ENCODE peak calls at places on chromosomes 6 and 20, in four cellular contexts. F, H, E and L are unnamed samples. For H3K4me1, the result is how much of the 10 kb centered on the place peaks cover.

GRCh38 chr6:1381397-1382330 is 7.7 kb upstream of the FOXF2 start:
- DNase-seq in F (peak), H (peak), E (no peak), L (no peak)

GRCh38 chr6:164741938-164742451 is 567.4 kb downstream of the C6orf118 start:
- DNase-seq in F (no peak), H (no peak), E (no peak), L (no peak)

GRCh38 chr6:28657756-28658465 is 132.2 kb downstream of the GPX5 start:
- DNase-seq in F (peak), H (peak), E (peak), L (peak)

GRCh38 chr6:137076277-137077068 is 31.7 kb upstream of the IL20RA start:
- DNase-seq in F (peak), H (peak), E (peak), L (peak)

GRCh38 chr20:5282561-5282960 is 34.2 kb downstream of the PROKR2 start:
- DNase-seq in F (no peak), H (no peak), E (no peak), L (no peak)

GRCh38 chr20:17602493-17602892 is 32.6 kb downstream of the DSTN start:
- DNase-seq in F (no peak), H (no peak), E (no peak), L (no peak)

GRCh38 chr6:52207066-52207465 is 20.9 kb downstream of the IL17A start:
- DNase-seq in F (no peak), H (no peak), E (no peak), L (no peak)

GRCh38 chr6:166903500-166903899 is 52.9 kb downstream of the RNASET2 start:
- DNase-seq in F (no peak), H (no peak), E (no peak), L (peak)

GRCh38 chr6:107630341-107630995 is 140.6 kb downstream of the SOBP start:
- DNase-seq in F (no peak), H (no peak), E (no peak), L (no peak)

GRCh38 chr6:36724514-36725385 is 27.1 kb downstream of the RAB44 start:
- DNase-seq in F (peak), H (no peak), E (peak), L (peak)

GRCh38 chr6:39812853-39813533 is 20.8 kb downstream of the DAAM2 start:
- DNase-seq in F (peak), H (no peak), E (peak), L (no peak)

GRCh38 chr20:53154540-53154939 is 182.4 kb downstream of the TSHZ2 start:
- DNase-seq in F (no peak), H (no peak), E (no peak), L (no peak)

GRCh38 chr20:43564993-43565757 is 6.3 kb downstream of the SGK2 start:
- DNase-seq in F (no peak), H (no peak), E (no peak), L (no peak)

GRCh38 chr6:75308250-75308988 is 23.8 kb upstream of the TMEM30A start:
- DNase-seq in F (peak), H (no peak), E (no peak), L (no peak)

GRCh38 chr20:63934271-63935068 is 21.7 kb downstream of the UCKL1 start:
- DNase-seq in F (peak), H (no peak), E (no peak), L (peak)

GRCh38 chr6:151379933-151380847 is 11.2 kb downstream of the ZBTB2 start:
- DNase-seq in F (no peak), H (no peak), E (no peak), L (no peak)

GRCh38 chr20:47146703-47147102 is 209.8 kb downstream of the ZMYND8 start:
- DNase-seq in F (no peak), H (no peak), E (peak), L (no peak)

DNA sequence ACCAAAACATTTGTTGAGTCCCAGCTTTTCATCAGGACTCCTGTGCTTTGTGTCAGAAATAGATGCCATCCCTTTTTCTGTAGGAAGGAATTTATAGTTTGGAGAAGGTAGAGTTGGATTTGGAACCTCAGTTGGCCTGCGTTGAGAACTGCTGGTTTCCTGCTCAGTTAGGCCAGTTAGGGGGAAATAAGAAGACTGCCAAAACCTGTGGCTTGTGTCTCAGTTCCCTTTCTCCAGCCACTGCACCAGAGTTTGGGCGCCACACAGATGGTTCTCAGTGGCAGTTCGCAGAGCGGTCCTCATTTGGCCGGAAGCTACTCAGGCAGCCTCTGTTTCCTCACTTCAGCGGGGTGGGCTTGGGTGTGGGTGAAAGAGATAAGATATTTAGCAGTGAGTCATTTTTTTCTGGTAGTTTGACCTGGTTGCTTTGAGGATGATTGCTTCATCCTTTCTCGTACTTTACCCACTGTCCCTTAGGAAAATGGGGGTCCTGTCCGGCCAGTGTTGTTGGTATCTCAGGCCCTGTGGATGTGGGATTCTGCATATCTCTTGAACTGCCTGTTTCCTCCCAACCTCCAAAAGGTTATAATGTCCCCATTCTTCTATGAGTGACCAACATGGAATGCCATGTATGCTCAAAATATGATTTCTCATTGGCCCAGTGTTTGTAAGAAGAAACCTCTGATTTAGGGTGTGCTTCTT is 53.7 kb downstream of the JARID2 start:
- DNase-seq in F (no peak), H (no peak), E (peak), L (no peak)
- H3K4me1 ChIP-seq in F (under half), H (under half), E (under half), L (under half)

DNA sequence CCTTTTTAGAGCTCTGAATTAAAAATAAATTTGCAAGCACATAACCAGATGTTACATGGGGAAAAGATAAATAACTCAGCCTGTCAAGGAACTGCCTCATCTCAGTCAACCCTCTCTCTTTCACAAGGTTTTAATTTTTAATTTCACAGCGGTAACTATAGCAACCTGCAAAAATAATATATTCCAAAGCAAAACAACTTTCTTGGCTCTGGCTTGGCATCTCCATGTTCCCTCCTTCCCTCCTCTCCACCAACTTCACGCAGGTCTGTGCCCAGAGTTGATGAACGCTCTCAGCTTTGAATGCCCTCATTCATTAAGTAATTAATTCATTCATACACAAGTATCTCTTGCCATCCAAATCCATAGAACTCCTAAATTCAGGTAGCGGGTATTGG is 32.5 kb upstream of the SIRPA start:
- DNase-seq in F (no peak), H (no peak), E (no peak), L (no peak)
- H2BK5ac ChIP-seq in F (no peak), H (no peak), E (no peak), L (no peak)

DNA sequence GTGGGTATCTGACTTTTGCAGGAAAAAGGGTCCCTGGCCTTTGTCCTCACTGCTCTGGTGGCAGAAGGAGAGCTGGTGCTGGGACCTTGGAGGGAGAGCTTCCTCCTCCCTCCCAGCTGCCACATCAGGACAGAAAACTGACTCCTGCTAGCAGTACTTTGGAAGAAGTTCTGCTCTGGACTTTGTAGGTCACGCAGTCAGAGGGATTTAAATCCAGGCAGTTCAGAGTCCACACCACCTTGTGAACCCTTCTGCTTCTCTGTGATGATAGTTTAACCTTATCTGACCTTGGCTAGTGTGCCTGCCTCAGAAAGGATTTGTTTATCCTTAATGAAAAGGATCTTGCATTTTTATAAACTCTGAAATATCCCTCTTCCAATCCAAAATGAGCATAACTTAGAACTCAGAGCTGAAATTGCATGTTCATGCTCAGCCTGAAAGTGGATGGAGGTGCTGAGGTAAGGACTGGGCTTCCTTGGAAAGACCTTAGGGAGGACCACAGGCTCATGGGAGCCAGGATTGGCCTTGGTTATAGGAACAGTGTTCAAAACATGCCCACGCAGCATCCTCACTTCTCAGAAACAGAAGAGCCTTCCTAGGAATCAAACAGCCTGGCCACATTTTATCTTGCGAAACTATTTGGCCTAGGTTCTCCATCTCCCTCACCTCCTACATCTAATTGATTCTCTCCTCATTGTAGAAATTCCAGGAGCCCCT is 123.9 kb upstream of the SASH1 start:
- DNase-seq in F (no peak), H (no peak), E (no peak), L (no peak)
- H3K4me1 ChIP-seq in F (under half), H (under half), E (under half), L (under half)

GRCh38 chr6:169189686-169190085 is 64.0 kb downstream of the THBS2 start:
- DNase-seq in F (no peak), H (no peak), E (peak), L (no peak)
- H2BK5ac ChIP-seq in F (no peak), H (no peak), E (peak), L (no peak)

GRCh38 chr6:158565122-158565429 is 5.2 kb downstream of the TMEM181 start:
- DNase-seq in F (no peak), H (no peak), E (no peak), L (no peak)
- H3K4me1 ChIP-seq in F (under half), H (under half), E (under half), L (under half)

DNA sequence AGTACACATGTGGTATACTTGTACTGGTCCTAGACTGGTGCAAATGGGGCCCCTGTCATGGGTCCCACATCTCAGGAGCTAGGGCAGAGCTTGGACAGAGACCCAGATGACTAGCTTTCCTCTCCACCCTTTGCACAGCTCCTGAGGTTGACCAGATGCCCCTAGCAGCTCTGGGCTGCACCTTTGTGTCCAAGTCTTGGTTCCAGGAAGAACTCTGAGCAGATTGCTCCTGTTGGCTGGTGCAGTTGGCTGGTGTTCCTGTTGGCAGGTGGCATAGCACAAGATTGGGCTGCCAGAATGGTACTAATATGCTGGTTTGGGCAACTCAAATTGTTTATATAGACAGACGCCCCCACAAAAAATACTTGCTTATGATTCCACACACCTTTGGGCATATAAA is 89.4 kb upstream of the EZR start:
- DNase-seq in F (no peak), H (no peak), E (no peak), L (no peak)
- H2BK5ac ChIP-seq in F (no peak), H (no peak), E (no peak), L (peak)

GRCh38 chr20:1323830-1324597 is 4.9 kb downstream of the SDCBP2 start:
- DNase-seq in F (no peak), H (no peak), E (no peak), L (peak)
- H3K4me1 ChIP-seq in F (under half), H (under half), E (under half), L (under half)